ENCODE peak calls at places on chromosome 2, in ten cellular contexts. X, E, T, R, S, F, M, G, O and J are unnamed samples.
A peak's percentile ranks its signal among the peaks of the same experiment; 100 is the strongest.

GRCh38 chr2:199410130-199410529 is 47.6 kb downstream of the SATB2 start:
- DNase-seq in O (no peak), X (no peak), F (no peak), G (no peak), R (no peak), M (no peak), T (no peak), S (no peak), E (no peak), J (no peak)

GRCh38 chr2:229888031-229888430 is 33.8 kb downstream of the TRIP12 start:
- DNase-seq in F (no peak), X (no peak), S (no peak), G (no peak), R (no peak), T (no peak), M (no peak), E (no peak), O (no peak), J (no peak)

GRCh38 chr2:24577481-24577880 is 86.4 kb downstream of the NCOA1 start:
- DNase-seq in E (no peak), R (no peak), M (no peak), S (no peak), F (no peak), O (no peak), T (no peak), G (no peak), X (no peak), J (no peak)

GRCh38 chr2:145715601-145716000 is 1195.7 kb upstream of the ZEB2 start:
- DNase-seq in S (no peak), R (no peak), X (no peak), F (no peak), E (no peak), T (no peak), O (no peak), G (no peak), M (no peak), J (no peak)

GRCh38 chr2:8514748-8515389 is 167.0 kb upstream of the ID2 start:
- DNase-seq in O (no peak), S (no peak), G (no peak), M (no peak), R (no peak), E (no peak), F (no peak), T (no peak), X (no peak), J (no peak)

GRCh38 chr2:25043241-25043867 is 1.5 kb downstream of the EFR3B start:
- DNase-seq in O (no peak), T (peak; percentile 68), M (no peak), S (no peak), R (no peak), X (peak; percentile 52), F (no peak), G (no peak), E (no peak), J (no peak)

GRCh38 chr2:159150208-159150607 is 136.3 kb downstream of the WDSUB1 start:
- DNase-seq in G (no peak), F (no peak), R (no peak), X (no peak), E (no peak), T (peak; percentile 41), S (peak; percentile 9), O (no peak), M (no peak), J (no peak)

GRCh38 chr2:108776475-108776874 is 10.1 kb upstream of the CCDC138 start:
- DNase-seq in R (no peak), E (no peak), G (no peak), O (no peak), X (no peak), S (no peak), M (no peak), T (no peak), F (no peak), J (no peak)

GRCh38 chr2:190202604-190203003 is 117.0 kb downstream of the HIBCH start:
- DNase-seq in R (no peak), M (no peak), O (no peak), T (no peak), S (no peak), F (no peak), E (no peak), G (no peak), X (no peak), J (no peak)

GRCh38 chr2:40540026-40540425 is 88.1 kb upstream of the SLC8A1 start:
- DNase-seq in T (no peak), O (no peak), X (no peak), F (no peak), E (no peak), M (no peak), S (no peak), R (no peak), G (no peak), J (no peak)

GRCh38 chr2:116980354-116980753 is 834.1 kb upstream of the DDX18 start:
- DNase-seq in O (no peak), S (no peak), X (peak; percentile 26), T (peak; percentile 20), R (no peak), G (no peak), E (no peak), M (no peak), F (no peak), J (no peak)

GRCh38 chr2:1134629-1135028 is 184.0 kb downstream of the SNTG2 start:
- DNase-seq in S (no peak), E (no peak), R (no peak), M (no peak), O (no peak), F (no peak), X (no peak), T (no peak), G (no peak), J (no peak)

GRCh38 chr2:1132328-1132964 is 181.8 kb downstream of the SNTG2 start:
- DNase-seq in S (no peak), G (no peak), O (no peak), F (no peak), X (no peak), R (no peak), M (no peak), T (no peak), E (no peak), J (no peak)

GRCh38 chr2:1137992-1138391 is 187.3 kb downstream of the SNTG2 start:
- DNase-seq in M (no peak), T (no peak), E (no peak), O (no peak), G (no peak), S (no peak), R (no peak), F (no peak), X (no peak), J (no peak)

GRCh38 chr2:1136807-1137663 is 186.4 kb downstream of the SNTG2 start:
- DNase-seq in T (no peak), S (no peak), F (no peak), G (no peak), E (no peak), R (no peak), O (no peak), M (no peak), X (no peak), J (no peak)

DNA sequence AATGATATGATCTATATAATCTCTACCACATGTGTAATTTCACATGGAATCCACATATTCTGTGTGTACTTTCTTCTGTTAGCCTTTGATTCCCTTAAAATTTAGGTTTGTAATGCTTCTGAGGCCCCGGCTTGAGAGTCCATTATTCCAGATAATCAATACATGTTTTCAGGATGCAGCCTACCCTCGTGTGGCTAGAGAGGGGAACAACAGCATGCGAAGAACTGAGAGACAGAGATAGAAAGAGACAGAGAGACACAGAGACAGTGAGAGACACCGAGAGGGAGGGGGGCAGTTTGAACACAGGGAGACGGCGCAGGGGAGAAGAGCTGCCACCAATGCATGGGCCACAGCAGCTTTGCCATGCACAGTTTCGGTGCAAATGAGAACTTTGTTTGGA is 185.4 kb downstream of the SNTG2 start:
- DNase-seq in E (no peak), S (no peak), G (no peak), X (no peak), F (no peak), T (peak; percentile 46), O (no peak), M (no peak), R (no peak), J (no peak)
- TF ChIP-seq CTCF in E (no peak), S (no peak), G (no peak), X (peak; percentile 68), F (peak; percentile 52), T (peak; percentile 66), O (no peak), M (no peak), R (no peak), J (peak; percentile 46)

DNA sequence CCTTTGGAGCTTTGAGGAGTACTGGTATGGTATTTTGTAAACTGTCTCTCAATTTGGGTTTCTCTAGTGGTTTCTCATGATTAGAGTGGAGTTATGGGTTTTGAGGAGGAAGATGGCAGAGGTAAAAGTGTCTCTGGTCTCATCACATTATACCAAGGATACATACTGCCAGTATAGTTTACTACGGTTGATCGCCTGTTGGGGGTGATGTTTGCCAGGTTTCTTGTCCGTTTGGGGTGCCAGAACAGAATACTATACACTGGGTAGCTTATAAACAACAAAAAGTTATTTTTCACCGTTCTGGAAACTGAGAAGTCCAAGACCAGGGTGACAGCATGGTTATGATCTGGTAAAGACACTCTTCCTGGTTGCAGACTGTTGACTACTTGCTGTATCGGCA is 293.7 kb downstream of the NYAP2 start:
- DNase-seq in X (no peak), M (no peak), F (no peak), O (no peak), T (no peak), E (no peak), S (no peak), G (no peak), R (no peak), J (no peak)
- TF ChIP-seq CTCF in X (peak; percentile 46), M (no peak), F (no peak), O (no peak), T (peak; percentile 33), E (no peak), S (no peak), G (no peak), R (no peak), J (no peak)

DNA sequence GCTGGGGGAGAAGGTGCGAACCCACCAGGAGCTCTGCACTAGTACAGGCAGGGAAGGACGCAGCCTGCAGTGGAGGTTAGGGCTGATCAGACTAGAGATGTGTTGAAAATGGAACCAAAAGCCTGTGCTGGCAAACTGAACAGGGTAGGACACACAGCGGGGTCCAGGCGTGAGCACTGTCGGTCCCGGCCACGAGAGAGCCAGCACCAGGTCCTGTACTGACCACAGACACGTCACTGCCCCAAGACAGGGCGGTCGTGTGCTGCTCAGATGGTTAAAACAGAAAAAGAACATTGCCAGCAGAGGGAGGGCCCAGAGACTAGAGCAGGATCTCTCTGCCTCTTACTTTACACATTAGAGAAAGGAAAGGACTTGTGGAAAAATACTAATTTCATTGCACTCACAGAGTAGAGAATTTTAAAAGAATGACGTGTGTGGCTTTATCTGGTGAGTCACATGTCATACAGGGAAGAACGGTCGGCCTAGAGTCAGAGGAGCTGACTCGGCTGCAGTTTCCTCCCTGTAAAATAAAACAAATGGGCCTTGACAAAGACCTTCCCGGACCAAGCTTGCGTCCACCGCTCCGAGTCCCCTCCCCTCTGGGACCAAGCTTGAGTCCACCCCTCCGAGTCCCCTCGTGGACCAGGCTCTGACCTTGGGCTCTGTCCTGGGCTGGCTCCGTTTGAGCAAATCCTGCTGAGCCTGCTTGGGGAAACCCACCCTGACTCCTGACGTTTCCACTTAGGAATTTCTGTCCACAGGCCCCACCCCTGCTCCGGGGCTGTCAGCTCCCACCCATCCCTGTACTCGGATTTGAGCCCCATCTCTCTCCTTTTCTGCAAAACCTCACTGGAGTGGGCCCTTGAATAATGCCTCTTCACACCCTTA is 16.7 kb upstream of the ADI1 start:
- DNase-seq in F (peak; percentile 44), E (peak; percentile 77), S (no peak), G (peak; percentile 36), M (no peak), X (no peak), T (no peak), O (peak; percentile 80), R (peak; percentile 49), J (no peak)
- TF ChIP-seq CTCF in F (peak; percentile 16), E (peak; percentile 12), S (no peak), G (no peak), M (no peak), X (no peak), T (no peak), O (no peak), R (no peak), J (peak; percentile 44)

GRCh38 chr2:58680938-58681337 is 439.8 kb upstream of the FANCL start:
- DNase-seq in F (no peak), X (no peak), T (no peak), E (no peak), S (no peak), M (no peak), O (no peak), R (no peak), G (no peak), J (no peak)
- TF ChIP-seq CTCF in F (no peak), X (peak; percentile 35), T (peak; percentile 20), E (no peak), S (peak; percentile 35), M (no peak), O (no peak), R (no peak), G (no peak), J (peak; percentile 45)